ENCODE peak calls at places on chromosomes 5 and 9, in four cellular contexts. F is GM23248; X is sigmoid colon; H is CD8-positive, alpha-beta T cell. O is an unnamed sample. For H3K27me3, the result is how much of the 10 kb centered on the place peaks cover.

GRCh38 chr5:88787856-88788255 is 95.1 kb downstream of the MEF2C start:
- DNase-seq in X (no peak), H (no peak), F (peak), O (no peak)

GRCh38 chr5:52767217-52767743 is 20.4 kb upstream of the ITGA1 start:
- DNase-seq in H (no peak), X (no peak), F (peak), O (no peak)

GRCh38 chr9:123238364-123238763 is 30.0 kb downstream of the STRBP start:
- DNase-seq in H (no peak), F (no peak), X (no peak), O (no peak)

GRCh38 chr9:36566813-36567217 is 5.9 kb upstream of the MELK start:
- DNase-seq in X (peak), H (no peak), F (peak), O (no peak)

GRCh38 chr9:129330711-129331279 is 152.7 kb upstream of the IER5L start:
- DNase-seq in X (no peak), F (peak), H (no peak), O (no peak)

GRCh38 chr9:112328545-112328944 is 4.9 kb downstream of the PTBP3 start:
- DNase-seq in F (no peak), H (no peak), X (no peak), O (no peak)

GRCh38 chr5:62214701-62215100 is 91.3 kb upstream of the KIF2A start:
- DNase-seq in F (peak), X (no peak), H (no peak), O (no peak)

GRCh38 chr9:32782476-32783167 is 718 bp upstream of the TMEM215 start:
- DNase-seq in X (no peak), H (no peak), F (no peak), O (no peak)

GRCh38 chr9:109253637-109254284 is 67.1 kb downstream of the EPB41L4B start:
- DNase-seq in F (peak), X (no peak), H (no peak), O (no peak)

GRCh38 chr9:8468048-8468600 is 668.5 kb upstream of the DMAC1 start:
- DNase-seq in H (no peak), F (no peak), X (no peak), O (no peak)

GRCh38 chr9:108271646-108272349 is 584.0 kb downstream of the ACTL7B start:
- DNase-seq in F (peak), H (no peak), X (no peak), O (no peak)

GRCh38 chr9:33193818-33194217 is 26.7 kb upstream of the B4GALT1 start:
- DNase-seq in F (no peak), H (no peak), X (no peak), O (no peak)

GRCh38 chr5:129345213-129345925 is 114.7 kb upstream of the ADAMTS19 start:
- DNase-seq in X (no peak), F (no peak), H (no peak), O (no peak)

GRCh38 chr9:37503736-37504135 is 18.0 kb downstream of the POLR1E start:
- DNase-seq in H (peak), X (no peak), F (peak), O (peak)

GRCh38 chr9:114388764-114389375 is 1.1 kb upstream of the AKNA start:
- DNase-seq in X (no peak), H (no peak), F (no peak), O (no peak)

GRCh38 chr5:86757824-86758223 is 140.1 kb downstream of the COX7C start:
- DNase-seq in X (no peak), H (no peak), F (no peak), O (no peak)

GRCh38 chr9:22241024-22241423 is 205.6 kb upstream of the DMRTA1 start:
- DNase-seq in X (no peak), H (no peak), F (no peak), O (no peak)

GRCh38 chr9:22240619-22241018 is 206.0 kb upstream of the DMRTA1 start:
- DNase-seq in H (no peak), F (peak), X (no peak), O (no peak)

GRCh38 chr9:22241611-22242010 is 205.0 kb upstream of the DMRTA1 start:
- DNase-seq in F (no peak), H (no peak), X (no peak), O (no peak)

GRCh38 chr9:22238809-22239684 is 207.6 kb upstream of the DMRTA1 start:
- DNase-seq in X (no peak), F (peak), H (no peak), O (no peak)

DNA sequence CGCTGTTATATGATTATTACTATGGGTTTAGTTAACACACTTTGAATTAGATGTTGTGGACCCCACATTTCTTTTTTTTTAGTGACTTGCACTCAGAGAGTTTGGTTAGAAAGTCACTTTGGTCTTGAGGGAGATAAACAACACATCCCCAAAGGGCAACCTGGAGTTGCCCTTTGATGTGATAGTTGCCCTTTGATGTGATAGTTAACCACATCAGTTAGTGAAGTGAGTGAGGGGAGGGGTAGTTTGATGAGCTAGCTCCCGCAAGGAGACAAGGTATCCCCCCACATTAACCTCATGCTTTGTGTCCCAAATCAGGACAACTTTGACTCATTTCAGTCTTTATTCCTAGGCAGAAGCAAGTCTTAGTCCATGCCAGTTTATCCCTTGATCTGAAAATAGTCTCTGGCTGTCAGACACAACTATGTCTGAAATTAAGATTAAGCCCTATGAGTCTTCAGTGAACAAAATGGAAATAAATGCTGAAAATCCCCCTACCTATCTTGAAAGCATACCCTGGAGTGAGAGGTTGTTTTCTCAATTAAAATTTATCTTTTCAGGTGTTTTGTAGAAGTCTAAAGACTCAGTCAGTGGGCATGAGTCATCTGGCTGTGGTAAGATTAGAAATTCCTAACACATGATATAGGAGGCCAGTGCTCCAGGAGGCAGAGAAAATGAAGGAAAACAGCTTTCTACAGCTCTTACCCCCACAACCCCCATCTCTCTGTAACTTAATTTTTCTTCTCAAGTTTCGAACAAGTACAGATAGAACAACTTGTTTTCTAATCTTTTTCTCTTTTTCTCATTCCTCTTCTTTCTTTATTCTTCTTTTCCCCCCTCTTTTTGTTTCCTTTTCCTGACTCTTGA is 208.9 kb upstream of the DMRTA1 start:
- DNase-seq in F (peak), X (no peak), H (no peak), O (no peak)
- H3K4me3 ChIP-seq in F (peak), X (no peak), H (no peak), O (no peak)

GRCh38 chr9:111187376-111187775 is 142.6 kb downstream of the OR2K2 start:
- DNase-seq in F (peak), H (no peak), X (no peak), O (no peak)
- H3K27ac ChIP-seq in F (no peak), H (no peak), X (no peak), O (no peak)

DNA sequence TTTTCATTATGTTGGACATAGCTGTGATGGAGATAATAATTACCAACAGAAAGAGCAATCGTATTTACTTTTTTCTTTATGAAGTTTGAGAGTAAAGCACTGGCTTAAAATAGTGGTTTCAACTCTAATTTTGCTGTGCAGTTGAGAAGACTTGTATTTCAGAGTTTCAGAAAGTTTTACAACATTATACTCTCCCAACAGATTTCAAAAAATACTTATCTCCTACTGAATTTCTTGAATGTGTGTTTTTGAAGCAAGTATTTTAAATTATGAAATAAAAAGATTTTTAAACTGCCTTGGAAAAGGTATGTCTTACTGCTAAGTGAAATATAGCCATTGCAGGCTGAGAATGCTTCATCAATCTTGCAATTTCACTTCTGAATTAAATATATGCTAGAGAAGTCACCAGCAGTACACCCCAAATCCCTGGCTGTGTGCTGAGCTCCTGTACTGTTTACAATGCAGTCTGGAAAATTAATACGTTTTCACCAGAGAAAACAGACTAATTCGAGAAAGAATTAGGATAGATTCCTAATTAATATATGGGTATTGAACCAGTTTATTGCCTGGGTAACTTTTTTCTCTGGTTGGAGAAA is 3.0 kb downstream of the PRDM6 start:
- DNase-seq in X (no peak), F (no peak), H (no peak), O (no peak)
- H3K27me3 ChIP-seq in X (half or more), F (under half), H (under half), O (under half)

GRCh38 chr5:112974901-112975300 is 1.7 kb upstream of the DCP2 start:
- DNase-seq in F (peak), X (no peak), H (no peak), O (no peak)
- H3K4me3 ChIP-seq in F (no peak), X (no peak), H (no peak), O (no peak)

GRCh38 chr9:124392855-124393460 is 22.3 kb downstream of the PSMB7 start:
- DNase-seq in F (peak), H (no peak), X (no peak), O (no peak)
- H3K27ac ChIP-seq in F (peak), H (no peak), X (no peak), O (no peak)

GRCh38 chr9:19748278-19749126 is 40.3 kb downstream of the SLC24A2 start:
- DNase-seq in H (no peak), F (peak), X (no peak), O (no peak)
- H3K27me3 ChIP-seq in H (under half), F (under half), X (under half), O (under half)

DNA sequence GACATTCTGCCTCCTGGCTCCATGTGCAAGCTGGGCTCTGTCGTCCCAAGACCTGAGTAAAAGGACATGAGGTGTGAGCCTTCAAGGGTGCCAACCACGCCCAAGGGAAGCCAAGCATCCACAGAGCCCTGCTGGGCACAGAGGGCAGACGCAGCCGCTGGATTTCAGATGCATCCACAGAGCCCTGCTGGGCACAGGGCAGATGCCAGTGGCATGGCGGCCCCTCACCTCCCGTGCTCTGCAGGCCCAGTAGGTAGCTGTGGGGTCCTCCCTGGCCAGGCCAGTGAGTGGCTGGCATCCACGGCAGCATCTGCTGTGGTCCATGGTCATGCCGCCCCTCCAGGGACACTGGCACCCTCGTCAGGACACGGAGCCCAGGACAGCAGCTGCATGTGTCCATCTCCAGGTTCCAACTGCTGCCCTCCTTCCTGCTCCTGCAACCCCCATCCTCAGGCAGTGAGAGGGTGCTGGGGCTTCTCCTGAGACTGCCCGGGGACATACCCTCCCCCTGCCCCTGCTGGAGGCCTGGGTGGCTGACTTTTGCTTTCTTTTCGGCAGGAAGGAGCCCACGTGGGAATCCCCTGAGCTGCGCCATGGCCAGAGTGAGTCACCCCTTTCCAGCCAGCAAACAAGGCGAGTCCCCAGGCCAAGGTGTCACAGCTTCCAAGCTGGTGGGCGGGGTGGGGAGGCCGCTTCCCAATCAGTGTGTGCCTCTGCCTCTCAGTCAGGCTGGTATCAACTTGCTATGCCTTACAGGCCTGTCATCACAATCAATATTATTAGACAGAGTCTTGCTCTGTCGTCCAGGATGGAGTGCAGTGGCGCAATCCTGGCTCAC is 4.0 kb upstream of the TRAF2 start:
- DNase-seq in H (peak), F (peak), X (peak), O (peak)
- H3K4me3 ChIP-seq in H (peak), F (peak), X (peak), O (peak)

DNA sequence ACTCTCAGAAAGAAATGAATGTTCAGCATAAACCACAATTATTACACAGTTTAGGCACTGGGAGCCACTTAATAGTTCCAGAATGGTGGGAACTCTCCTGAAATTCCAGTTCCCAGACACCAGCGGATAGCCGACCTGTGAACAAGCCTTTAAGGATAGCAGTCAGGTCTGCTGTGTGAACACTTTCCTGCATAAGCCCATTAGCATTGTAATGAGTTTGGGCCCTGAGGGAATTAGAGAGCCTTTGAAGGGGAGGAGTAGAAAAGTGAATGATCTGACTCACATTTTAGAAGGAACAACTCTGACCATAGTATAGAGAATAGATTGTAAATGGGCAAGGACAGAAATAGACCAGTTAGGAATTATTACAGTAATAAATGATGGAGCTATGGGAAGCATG is 189.1 kb downstream of the ADGRV1 start:
- DNase-seq in F (no peak), H (no peak), X (no peak), O (no peak)
- H3K27ac ChIP-seq in F (no peak), H (no peak), X (no peak), O (no peak)

GRCh38 chr5:132788508-132788907 is 11.5 kb upstream of the SEPTIN8 start:
- DNase-seq in X (no peak), H (no peak), F (no peak), O (no peak)

GRCh38 chr5:132791026-132791425 is 14.0 kb upstream of the SEPTIN8 start:
- DNase-seq in X (no peak), H (no peak), F (no peak), O (no peak)

GRCh38 chr5:132787076-132787475 is 10.0 kb upstream of the SEPTIN8 start:
- DNase-seq in H (no peak), X (no peak), F (peak), O (no peak)

GRCh38 chr5:132790201-132790870 is 13.3 kb upstream of the SEPTIN8 start:
- DNase-seq in X (no peak), F (no peak), H (no peak), O (no peak)

GRCh38 chr5:132788990-132789886 is 12.2 kb upstream of the SEPTIN8 start:
- DNase-seq in X (no peak), F (no peak), H (no peak), O (no peak)
- H3K27me3 ChIP-seq in X (under half), F (under half), H (under half), O (under half)

GRCh38 chr9:135372501-135373008 is 107.0 kb upstream of the PPP1R26 start:
- DNase-seq in H (no peak), F (no peak), X (no peak), O (no peak)

GRCh38 chr9:135371535-135371934 is 108.0 kb upstream of the PPP1R26 start:
- DNase-seq in X (no peak), F (no peak), H (no peak), O (no peak)

GRCh38 chr9:135369401-135369800 is 110.2 kb upstream of the PPP1R26 start:
- DNase-seq in X (no peak), F (peak), H (no peak), O (no peak)

GRCh38 chr9:135372036-135372435 is 107.5 kb upstream of the PPP1R26 start:
- DNase-seq in X (no peak), H (no peak), F (no peak), O (no peak)

DNA sequence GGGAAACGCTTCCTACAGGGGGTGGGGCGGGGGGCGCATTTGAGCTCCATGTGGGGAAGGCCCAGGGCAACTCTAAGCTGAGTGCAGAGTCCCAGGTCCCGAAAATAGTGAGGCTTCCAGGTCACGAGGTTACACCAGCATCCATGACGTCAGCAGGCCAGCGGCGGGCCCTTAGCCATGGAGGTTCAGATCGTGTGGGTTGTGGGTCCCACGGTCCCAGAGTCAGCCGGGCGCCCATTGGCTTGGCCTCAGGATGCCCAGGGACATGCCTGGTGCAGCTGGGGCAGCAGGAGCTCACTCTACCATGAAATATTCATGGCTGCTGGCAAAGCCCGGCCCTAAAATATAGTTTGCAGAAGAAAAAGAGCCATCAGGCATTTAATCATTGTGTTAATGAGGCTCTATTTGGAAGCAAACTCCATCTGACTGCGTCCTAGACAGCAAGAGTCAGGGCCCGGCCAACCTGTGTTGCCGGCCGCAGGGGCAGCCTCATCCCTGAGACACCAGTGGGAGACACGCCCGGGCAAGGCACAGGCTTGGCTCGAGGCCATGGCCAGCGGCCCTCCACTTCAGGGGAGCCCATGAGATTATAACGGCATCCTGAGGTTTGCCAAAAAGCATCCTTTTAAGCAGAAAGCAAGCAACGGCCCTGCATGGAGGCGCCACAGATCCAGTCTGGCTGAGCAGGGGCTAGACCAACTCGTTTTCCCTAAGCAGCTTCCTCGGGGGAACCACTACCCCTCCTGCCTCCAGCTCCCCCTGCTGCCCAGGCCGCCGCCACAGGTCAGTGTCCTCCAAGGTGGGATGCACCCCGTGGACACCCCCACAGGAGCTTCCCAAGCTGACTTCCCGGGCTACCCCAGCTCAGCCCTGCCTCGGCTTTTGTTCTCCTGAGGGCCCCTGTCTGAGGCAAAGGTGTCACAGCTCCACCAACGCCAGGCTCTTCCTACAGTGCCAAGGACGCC is 108.9 kb upstream of the PPP1R26 start:
- DNase-seq in X (no peak), H (no peak), F (no peak), O (no peak)
- H3K4me3 ChIP-seq in X (no peak), H (no peak), F (no peak), O (no peak)